ENCODE peak calls at places on chromosomes 7 and 10, in five cellular contexts. Y, C, X, V and E are unnamed samples.

GRCh38 chr10:121559321-121559720 is 38.9 kb downstream of the FGFR2 start:
- DNase-seq in Y (no peak), X (no peak), V (no peak), C (no peak), E (no peak)

GRCh38 chr7:6546852-6547251 is 4.4 kb downstream of the GRID2IP start:
- DNase-seq in Y (no peak), C (no peak), V (no peak), X (no peak), E (no peak)

GRCh38 chr7:131071786-131072504 is 255.7 kb upstream of the MKLN1 start:
- DNase-seq in Y (no peak), V (peak), C (no peak), X (peak), E (no peak)

GRCh38 chr7:29598607-29599006 is 35.0 kb downstream of the PRR15 start:
- DNase-seq in Y (no peak), V (no peak), C (no peak), X (peak), E (no peak)

GRCh38 chr10:117470733-117471132 is 71.8 kb upstream of the EMX2 start:
- DNase-seq in V (no peak), C (no peak), Y (no peak), X (no peak), E (no peak)

GRCh38 chr10:48655426-48656240 is 29.0 kb upstream of the WDFY4 start:
- DNase-seq in C (no peak), X (peak), Y (peak), V (peak), E (no peak)

GRCh38 chr10:25026463-25026862 is 10.1 kb downstream of the THNSL1 start:
- DNase-seq in C (no peak), V (no peak), X (no peak), Y (no peak), E (no peak)

GRCh38 chr7:17095001-17095574 is 203.4 kb upstream of the AHR start:
- DNase-seq in V (no peak), Y (no peak), X (peak), C (no peak), E (no peak)

GRCh38 chr7:91463330-91463729 is 199.1 kb downstream of the FZD1 start:
- DNase-seq in Y (no peak), V (no peak), X (no peak), C (no peak), E (no peak)

GRCh38 chr7:21791046-21791445 is 154.7 kb downstream of the CDCA7L start:
- DNase-seq in Y (no peak), C (no peak), X (no peak), V (no peak), E (no peak)

GRCh38 chr10:4241724-4242345 is 456.8 kb upstream of the KLF6 start:
- DNase-seq in X (peak), Y (no peak), C (no peak), V (peak), E (no peak)

GRCh38 chr7:70569335-70569819 is 562.6 kb upstream of the GALNT17 start:
- DNase-seq in X (no peak), C (no peak), Y (no peak), V (no peak), E (no peak)

GRCh38 chr10:126465771-126466170 is 77.5 kb upstream of the ADAM12 start:
- DNase-seq in C (no peak), X (no peak), Y (no peak), V (no peak), E (no peak)

GRCh38 chr7:93228302-93228701 is 2.0 kb upstream of the HEPACAM2 start:
- DNase-seq in V (no peak), C (no peak), X (peak), Y (no peak), E (no peak)

GRCh38 chr10:13831711-13832110 is 244.9 kb downstream of the PRPF18 start:
- DNase-seq in V (no peak), C (no peak), X (no peak), Y (no peak), E (no peak)

GRCh38 chr7:21944616-21945373 is 904 bp downstream of the CDCA7L start:
- DNase-seq in X (peak), V (peak), C (peak), Y (no peak), E (peak)

GRCh38 chr10:24349379-24350110 is 140.6 kb downstream of the KIAA1217 start:
- DNase-seq in X (no peak), V (peak), Y (no peak), C (no peak), E (no peak)

GRCh38 chr10:812787-813186 is 118.7 kb downstream of the LARP4B start:
- DNase-seq in X (no peak), V (no peak), Y (no peak), C (no peak), E (no peak)

GRCh38 chr7:117484988-117485655 is 5.3 kb downstream of the CFTR start:
- DNase-seq in Y (no peak), V (no peak), C (no peak), X (no peak), E (no peak)

GRCh38 chr7:130421685-130422084 is 19.1 kb downstream of the CEP41 start:
- DNase-seq in X (no peak), Y (no peak), V (no peak), C (no peak), E (no peak)

GRCh38 chr10:126397640-126398382 is 9.5 kb upstream of the ADAM12 start:
- DNase-seq in V (peak), C (no peak), Y (no peak), X (no peak), E (no peak)

GRCh38 chr7:122902751-122903495 is 16.7 kb upstream of the CADPS2 start:
- DNase-seq in V (peak), Y (no peak), X (no peak), C (no peak), E (no peak)

GRCh38 chr10:89032141-89032814 is 41.7 kb downstream of the FAS start:
- DNase-seq in Y (peak), V (peak), X (peak), C (no peak), E (no peak)

GRCh38 chr10:3622427-3622826 is 162.6 kb downstream of the KLF6 start:
- DNase-seq in V (no peak), C (no peak), X (no peak), Y (no peak), E (no peak)

GRCh38 chr10:44435196-44435595 is 50.3 kb upstream of the CXCL12 start:
- DNase-seq in X (no peak), V (no peak), Y (no peak), C (no peak), E (no peak)

GRCh38 chr10:31296754-31297153 is 22.3 kb upstream of the ZEB1 start:
- DNase-seq in Y (no peak), C (no peak), X (no peak), V (no peak), E (no peak)

GRCh38 chr7:5139998-5140397 is 50.0 kb upstream of the WIPI2 start:
- DNase-seq in V (peak), C (no peak), X (peak), Y (no peak), E (no peak)

GRCh38 chr10:61973169-61973568 is 71.7 kb downstream of the ARID5B start:
- DNase-seq in X (no peak), C (no peak), Y (no peak), V (no peak), E (no peak)

GRCh38 chr10:73886085-73886529 is 11.8 kb upstream of the CAMK2G start:
- DNase-seq in Y (no peak), X (peak), C (peak), V (peak), E (peak)

GRCh38 chr10:96758423-96758822 is 38.1 kb upstream of the PIK3AP1 start:
- DNase-seq in C (no peak), X (no peak), V (no peak), Y (no peak), E (no peak)

GRCh38 chr7:106071356-106071998 is 40.6 kb downstream of the SYPL1 start:
- DNase-seq in C (peak), X (peak), Y (no peak), V (no peak), E (no peak)

GRCh38 chr7:31047282-31047681 is 4.8 kb upstream of the ADCYAP1R1 start:
- DNase-seq in X (no peak), Y (no peak), C (no peak), V (no peak), E (no peak)

GRCh38 chr7:157711353-157711888 is 374.6 kb downstream of the DNAJB6 start:
- DNase-seq in V (no peak), C (no peak), Y (no peak), X (no peak), E (no peak)

GRCh38 chr10:17216217-17216900 is 11.7 kb upstream of the VIM start:
- DNase-seq in Y (no peak), C (no peak), X (peak), V (no peak), E (no peak)

GRCh38 chr7:17781491-17782215 is 158.6 kb downstream of the SNX13 start:
- DNase-seq in V (no peak), Y (no peak), C (no peak), X (peak), E (no peak)

GRCh38 chr10:1544209-1544673 is 193.1 kb downstream of the ADARB2 start:
- DNase-seq in C (no peak), X (no peak), Y (no peak), V (no peak), E (no peak)

GRCh38 chr7:39733881-39734571 is 110.7 kb downstream of the RALA start:
- DNase-seq in Y (no peak), X (peak), C (no peak), V (peak), E (no peak)